ENCODE peak calls at places on chromosomes 6 and 20, in four cellular contexts. One of them, this sample, is unnamed.
A peak's percentile ranks its signal among the peaks of the same experiment; 100 is the strongest.

GRCh38 chr6:102853249-102853955 is 1459.9 kb downstream of the GRIK2 start:
- DNase-seq in HCT116: no peak
- DNase-seq in hepatocyte: peak; percentile 23
- DNase-seq in kidney epithelial cell: no peak
- DNase-seq in this sample: no peak

GRCh38 chr6:136846046-136846445 is 23.7 kb downstream of the PEX7 start:
- DNase-seq in HCT116: peak; percentile 47
- DNase-seq in hepatocyte: peak; percentile 66
- DNase-seq in kidney epithelial cell: no peak
- DNase-seq in this sample: peak; percentile 21

GRCh38 chr6:48922837-48923236 is 540.2 kb downstream of the MMUT start:
- DNase-seq in HCT116: no peak
- DNase-seq in hepatocyte: no peak
- DNase-seq in kidney epithelial cell: no peak
- DNase-seq in this sample: no peak

GRCh38 chr6:134720353-134721094 is 229.4 kb downstream of the ALDH8A1 start:
- DNase-seq in HCT116: no peak
- DNase-seq in hepatocyte: no peak
- DNase-seq in kidney epithelial cell: no peak
- DNase-seq in this sample: no peak

GRCh38 chr6:154864086-154864430 is 130.8 kb downstream of the SCAF8 start:
- DNase-seq in HCT116: no peak
- DNase-seq in hepatocyte: no peak
- DNase-seq in kidney epithelial cell: no peak
- DNase-seq in this sample: no peak

GRCh38 chr20:6768228-6769185 is 1.0 kb downstream of the BMP2 start:
- DNase-seq in HCT116: no peak
- DNase-seq in hepatocyte: peak; percentile 37
- DNase-seq in kidney epithelial cell: no peak
- DNase-seq in this sample: peak; percentile 24

GRCh38 chr6:123380257-123380656 is 256.5 kb downstream of the TRDN start:
- DNase-seq in HCT116: no peak
- DNase-seq in hepatocyte: peak; percentile 60
- DNase-seq in kidney epithelial cell: no peak
- DNase-seq in this sample: peak; percentile 33

GRCh38 chr6:167296293-167296690 is 5.2 kb downstream of the UNC93A start:
- DNase-seq in HCT116: no peak
- DNase-seq in hepatocyte: no peak
- DNase-seq in kidney epithelial cell: no peak
- DNase-seq in this sample: no peak

GRCh38 chr20:32249030-32249738 is 28.3 kb upstream of the KIF3B start:
- DNase-seq in HCT116: no peak
- DNase-seq in hepatocyte: no peak
- DNase-seq in kidney epithelial cell: no peak
- DNase-seq in this sample: no peak

GRCh38 chr20:44973053-44973452 is 6.7 kb downstream of the STK4 start:
- DNase-seq in HCT116: no peak
- DNase-seq in hepatocyte: no peak
- DNase-seq in kidney epithelial cell: no peak
- DNase-seq in this sample: no peak

GRCh38 chr6:128368213-128369000 is 152.0 kb downstream of the PTPRK start:
- DNase-seq in HCT116: no peak
- DNase-seq in hepatocyte: no peak
- DNase-seq in kidney epithelial cell: no peak
- DNase-seq in this sample: no peak

GRCh38 chr20:10047427-10047826 is 12.6 kb downstream of the ANKEF1 start:
- DNase-seq in HCT116: no peak
- DNase-seq in hepatocyte: no peak
- DNase-seq in kidney epithelial cell: no peak
- DNase-seq in this sample: peak; percentile 9

GRCh38 chr20:62208805-62209755 is 11.0 kb downstream of the HRH3 start:
- DNase-seq in HCT116: no peak
- DNase-seq in hepatocyte: no peak
- DNase-seq in kidney epithelial cell: no peak
- DNase-seq in this sample: peak; percentile 57

GRCh38 chr6:160733045-160733646 is 31.1 kb downstream of the PLG start:
- DNase-seq in HCT116: peak; percentile 28
- DNase-seq in hepatocyte: peak; percentile 80
- DNase-seq in kidney epithelial cell: no peak
- DNase-seq in this sample: peak; percentile 63

GRCh38 chr20:13423472-13424173 is 202.5 kb downstream of the ISM1 start:
- DNase-seq in HCT116: no peak
- DNase-seq in hepatocyte: no peak
- DNase-seq in kidney epithelial cell: no peak
- DNase-seq in this sample: no peak

GRCh38 chr6:21992178-21992967 is 304.5 kb downstream of the PRL start:
- DNase-seq in HCT116: no peak
- DNase-seq in hepatocyte: peak; percentile 61
- DNase-seq in kidney epithelial cell: peak; percentile 31
- DNase-seq in this sample: no peak

GRCh38 chr6:155186052-155186658 is 77.7 kb upstream of the CLDN20 start:
- DNase-seq in HCT116: no peak
- DNase-seq in hepatocyte: no peak
- DNase-seq in kidney epithelial cell: no peak
- DNase-seq in this sample: no peak

GRCh38 chr6:18126116-18126515 is 3.6 kb upstream of the NHLRC1 start:
- DNase-seq in HCT116: no peak
- DNase-seq in hepatocyte: no peak
- DNase-seq in kidney epithelial cell: no peak
- DNase-seq in this sample: no peak

GRCh38 chr6:83707829-83708545 is 914 bp downstream of the SNAP91 start:
- DNase-seq in HCT116: no peak
- DNase-seq in hepatocyte: peak; percentile 8
- DNase-seq in kidney epithelial cell: no peak
- DNase-seq in this sample: no peak

DNA sequence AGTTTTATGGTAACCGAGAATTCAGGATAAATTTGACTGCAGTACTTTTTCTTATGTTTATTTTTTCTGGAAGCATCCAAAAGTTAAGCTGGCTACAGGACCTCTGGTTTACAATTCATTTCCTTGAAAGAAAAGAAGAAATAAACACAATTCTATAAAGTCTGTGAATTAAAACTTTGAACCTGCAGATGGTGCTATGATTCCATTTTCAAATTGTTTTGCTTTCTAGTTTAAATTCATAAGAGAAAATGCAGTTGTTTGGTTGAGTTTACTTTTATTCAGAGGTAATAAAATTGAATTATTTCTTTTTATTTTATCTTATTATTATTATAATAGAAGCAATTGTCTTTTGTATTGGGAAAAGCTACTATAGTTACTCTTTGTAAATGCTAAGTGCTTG is 1.8 kb upstream of the VIP start:
- DNase-seq in HCT116: no peak
- DNase-seq in hepatocyte: no peak
- DNase-seq in kidney epithelial cell: no peak
- DNase-seq in this sample: no peak
- TF ChIP-seq CTCF in HCT116: peak; percentile 2
- TF ChIP-seq CTCF in hepatocyte: peak; percentile 40
- TF ChIP-seq CTCF in kidney epithelial cell: no peak
- TF ChIP-seq CTCF in this sample: no peak

DNA sequence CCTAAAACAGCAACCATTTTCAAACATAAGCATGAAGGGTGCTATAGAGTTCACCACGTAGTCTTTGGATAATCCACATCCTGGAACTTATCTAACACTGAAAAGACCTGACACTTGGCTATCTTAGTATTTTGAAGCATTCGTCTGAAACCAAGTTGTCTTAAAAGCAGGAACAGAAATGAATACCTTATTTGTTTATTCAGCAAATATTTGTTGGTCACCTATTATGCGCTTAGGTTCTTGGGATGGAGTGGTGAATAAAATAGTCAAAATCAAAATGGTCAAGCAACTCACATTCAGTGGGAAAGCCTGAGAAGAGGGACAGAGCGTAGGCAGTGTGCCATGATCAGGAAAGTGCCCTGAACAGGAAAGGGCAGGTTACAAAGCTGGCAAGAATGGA is 188.4 kb upstream of the COL21A1 start:
- DNase-seq in HCT116: no peak
- DNase-seq in hepatocyte: no peak
- DNase-seq in kidney epithelial cell: no peak
- DNase-seq in this sample: no peak
- TF ChIP-seq CTCF in HCT116: no peak
- TF ChIP-seq CTCF in hepatocyte: no peak
- TF ChIP-seq CTCF in kidney epithelial cell: no peak
- TF ChIP-seq CTCF in this sample: no peak

GRCh38 chr6:129568015-129568414 is 142.0 kb downstream of the ARHGAP18 start:
- DNase-seq in HCT116: no peak
- DNase-seq in hepatocyte: no peak
- DNase-seq in kidney epithelial cell: no peak
- DNase-seq in this sample: no peak

GRCh38 chr6:129565331-129565730 is 144.6 kb downstream of the ARHGAP18 start:
- DNase-seq in HCT116: no peak
- DNase-seq in hepatocyte: no peak
- DNase-seq in kidney epithelial cell: no peak
- DNase-seq in this sample: no peak

GRCh38 chr6:129567374-129567773 is 142.6 kb downstream of the ARHGAP18 start:
- DNase-seq in HCT116: peak; percentile 10
- DNase-seq in hepatocyte: peak; percentile 25
- DNase-seq in kidney epithelial cell: no peak
- DNase-seq in this sample: peak; percentile 35
- TF ChIP-seq CTCF in HCT116: peak; percentile 56
- TF ChIP-seq CTCF in hepatocyte: peak; percentile 32
- TF ChIP-seq CTCF in kidney epithelial cell: peak; percentile 29
- TF ChIP-seq CTCF in this sample: peak; percentile 34

DNA sequence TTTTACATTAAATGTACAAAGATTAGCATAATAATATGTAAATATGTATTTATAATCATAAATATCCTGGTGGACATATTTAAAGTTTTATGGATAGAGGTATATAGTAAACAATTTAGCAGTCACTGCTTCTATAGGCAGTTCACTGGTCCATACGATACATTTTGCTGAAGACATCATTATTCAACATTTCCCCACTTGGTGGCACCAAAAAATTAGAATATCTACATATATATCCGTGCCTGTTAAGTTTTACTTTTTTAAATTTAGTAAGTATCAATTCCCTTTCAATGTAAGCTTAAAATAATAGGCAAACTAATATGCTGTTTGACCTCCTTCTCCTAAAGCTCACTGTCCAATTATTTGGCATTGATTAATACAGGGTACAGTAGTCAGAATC is 64.2 kb downstream of the LMBRD1 start:
- DNase-seq in HCT116: no peak
- DNase-seq in hepatocyte: peak; percentile 19
- DNase-seq in kidney epithelial cell: no peak
- DNase-seq in this sample: no peak
- TF ChIP-seq CTCF in HCT116: no peak
- TF ChIP-seq CTCF in hepatocyte: peak; percentile 51
- TF ChIP-seq CTCF in kidney epithelial cell: no peak
- TF ChIP-seq CTCF in this sample: peak; percentile 15

DNA sequence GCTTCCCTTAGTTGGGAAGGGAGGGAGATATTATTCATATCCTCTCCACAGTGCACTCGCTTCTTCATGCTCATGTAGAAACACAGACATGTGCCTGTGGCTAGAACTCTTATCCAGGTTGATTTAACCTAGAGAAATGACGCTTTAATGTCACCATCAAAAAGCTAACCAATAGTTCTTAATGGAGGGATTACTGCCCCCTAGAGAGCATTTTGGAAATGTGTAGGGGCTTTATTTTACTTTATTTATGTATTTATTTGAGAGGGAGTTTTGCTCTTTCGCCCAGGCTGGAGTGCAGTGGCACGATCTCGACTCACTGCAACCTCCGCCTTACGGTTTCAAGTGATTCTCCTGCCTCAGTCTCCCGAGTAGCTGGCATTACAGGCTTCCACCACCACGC is 229.6 kb downstream of the SOD2 start:
- DNase-seq in HCT116: peak; percentile 16
- DNase-seq in hepatocyte: peak; percentile 51
- DNase-seq in kidney epithelial cell: no peak
- DNase-seq in this sample: no peak
- TF ChIP-seq CTCF in HCT116: peak; percentile 43
- TF ChIP-seq CTCF in hepatocyte: peak; percentile 58
- TF ChIP-seq CTCF in kidney epithelial cell: no peak
- TF ChIP-seq CTCF in this sample: peak; percentile 13

GRCh38 chr20:1373036-1373435 is 19.8 kb downstream of the FKBP1A start:
- DNase-seq in HCT116: no peak
- DNase-seq in hepatocyte: no peak
- DNase-seq in kidney epithelial cell: no peak
- DNase-seq in this sample: no peak
- TF ChIP-seq CTCF in HCT116: no peak
- TF ChIP-seq CTCF in hepatocyte: no peak
- TF ChIP-seq CTCF in kidney epithelial cell: no peak
- TF ChIP-seq CTCF in this sample: no peak

GRCh38 chr6:43181621-43181941 is 415 bp upstream of the CUL9 start:
- DNase-seq in HCT116: no peak
- DNase-seq in hepatocyte: no peak
- DNase-seq in kidney epithelial cell: no peak
- DNase-seq in this sample: no peak
- TF ChIP-seq CTCF in HCT116: no peak
- TF ChIP-seq CTCF in hepatocyte: no peak
- TF ChIP-seq CTCF in kidney epithelial cell: no peak
- TF ChIP-seq CTCF in this sample: no peak

GRCh38 chr20:11692567-11692966 is 225.1 kb upstream of the BTBD3 start:
- DNase-seq in HCT116: no peak
- DNase-seq in hepatocyte: no peak
- DNase-seq in kidney epithelial cell: no peak
- DNase-seq in this sample: no peak
- TF ChIP-seq CTCF in HCT116: no peak
- TF ChIP-seq CTCF in hepatocyte: no peak
- TF ChIP-seq CTCF in kidney epithelial cell: no peak
- TF ChIP-seq CTCF in this sample: no peak

This sample was measured in Calu3.